ENCODE peak calls at places on chromosome 19, in seven cellular contexts. O is WERI-Rb-1; M is upper lobe of right lung; E is naive thymus-derived CD4-positive, alpha-beta T cell; C is mucosa of descending colon; Z is ovary; I is CD4-positive, alpha-beta T cell. L is an unnamed sample. For H3K9me3, the result is how much of the 10 kb centered on the place peaks cover.

GRCh38 chr19:14632286-14632685 is 42.4 kb downstream of the ADGRE3 start:
- DNase-seq in O (no peak), M (no peak), E (peak), C (peak), Z (no peak), I (no peak), L (no peak)

GRCh38 chr19:21022996-21023395 is 2.5 kb downstream of the ZNF430 start:
- DNase-seq in O (no peak), M (no peak), E (no peak), C (no peak), Z (no peak), I (no peak), L (no peak)

GRCh38 chr19:29879655-29879974 is 62.4 kb upstream of the URI1 start:
- DNase-seq in O (no peak), M (no peak), E (no peak), C (no peak), Z (no peak), I (no peak), L (no peak)

GRCh38 chr19:8306235-8307054 is 1.7 kb downstream of the CD320 start:
- DNase-seq in O (peak), M (peak), E (no peak), C (peak), Z (peak), I (no peak), L (no peak)

GRCh38 chr19:39515551-39516191 is 732 bp downstream of the SELENOV start:
- DNase-seq in O (no peak), M (no peak), E (peak), C (no peak), Z (no peak), I (no peak), L (no peak)

GRCh38 chr19:3604987-3605343 is 1.7 kb downstream of the TBXA2R start:
- DNase-seq in O (no peak), M (no peak), E (peak), C (no peak), Z (no peak), I (peak), L (no peak)

GRCh38 chr19:4609878-4610511 is 29.3 kb upstream of the TNFAIP8L1 start:
- DNase-seq in O (peak), M (no peak), E (no peak), C (no peak), Z (no peak), I (no peak), L (no peak)

GRCh38 chr19:29942404-29943261 is 594 bp downstream of the URI1 start:
- DNase-seq in O (peak), M (peak), E (peak), C (peak), Z (peak), I (peak), L (peak)

GRCh38 chr19:55486971-55487883 is 1.0 kb upstream of the SSC5D start:
- DNase-seq in O (no peak), M (no peak), E (no peak), C (peak), Z (peak), I (no peak), L (no peak)

GRCh38 chr19:45931055-45931454 is 16.5 kb upstream of the NANOS2 start:
- DNase-seq in O (no peak), M (no peak), E (no peak), C (no peak), Z (no peak), I (no peak), L (no peak)

DNA sequence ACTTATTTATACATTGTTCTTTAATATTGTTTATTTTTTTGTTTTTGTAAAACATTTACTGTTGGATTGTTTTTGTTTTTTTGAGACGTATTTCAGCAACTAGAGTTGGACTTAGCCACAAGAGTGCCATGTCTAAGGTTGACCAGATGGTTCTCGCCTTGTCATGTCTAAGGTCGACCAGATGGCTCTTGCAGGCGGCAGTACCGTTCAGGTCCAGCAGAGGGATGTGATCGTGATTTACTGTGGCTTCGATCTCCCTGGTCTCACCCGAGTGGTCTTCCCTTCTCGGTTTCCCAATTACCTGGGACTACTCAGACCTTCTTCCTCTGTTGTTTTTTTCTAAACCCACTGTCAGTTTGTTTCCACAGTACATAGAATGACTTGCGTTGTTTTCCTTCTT is 1438.6 kb downstream of the UQCRFS1 start:
- DNase-seq in O (peak), M (no peak), E (no peak), C (no peak), Z (no peak), I (no peak), L (no peak)
- H3K9me3 ChIP-seq in O (under half), M (under half), E (under half), C (half or more), Z (under half), I (half or more), L (under half)

GRCh38 chr19:38336638-38337359 is 1.2 kb downstream of the CATSPERG start:
- DNase-seq in O (peak), M (peak), E (peak), C (peak), Z (peak), I (peak), L (peak)
- H3K9me3 ChIP-seq in O (under half), M (under half), E (under half), C (under half), Z (under half), I (under half), L (under half)

GRCh38 chr19:50717891-50718254 is 1.7 kb downstream of the SHANK1 start:
- DNase-seq in O (no peak), M (no peak), E (no peak), C (no peak), Z (no peak), I (no peak), L (no peak)
- H3K9me3 ChIP-seq in O (under half), M (under half), E (under half), C (under half), Z (under half), I (under half), L (under half)

GRCh38 chr19:43584484-43584883 is 8.9 kb downstream of the PINLYP start:
- DNase-seq in O (no peak), M (no peak), E (no peak), C (no peak), Z (no peak), I (no peak), L (no peak)

GRCh38 chr19:43582495-43582894 is 6.9 kb downstream of the PINLYP start:
- DNase-seq in O (no peak), M (no peak), E (no peak), C (no peak), Z (no peak), I (no peak), L (no peak)

GRCh38 chr19:43589277-43589676 is 6.7 kb downstream of the IRGQ start:
- DNase-seq in O (no peak), M (no peak), E (no peak), C (no peak), Z (no peak), I (no peak), L (no peak)

GRCh38 chr19:43589680-43590079 is 6.3 kb downstream of the IRGQ start:
- DNase-seq in O (no peak), M (no peak), E (no peak), C (no peak), Z (no peak), I (no peak), L (no peak)

GRCh38 chr19:43586346-43586745 is 9.6 kb downstream of the IRGQ start:
- DNase-seq in O (no peak), M (no peak), E (no peak), C (no peak), Z (no peak), I (no peak), L (no peak)
- H3K9me3 ChIP-seq in O (under half), M (under half), E (under half), C (under half), Z (under half), I (under half), L (under half)

GRCh38 chr19:58009301-58009665 is 6.7 kb upstream of the ZNF606 start:
- DNase-seq in O (no peak), M (no peak), E (no peak), C (no peak), Z (no peak), I (no peak), L (no peak)
- H3K9me3 ChIP-seq in O (under half), M (half or more), E (under half), C (under half), Z (under half), I (half or more), L (under half)

GRCh38 chr19:24159707-24160106 is 72.7 kb downstream of the ZNF254 start:
- DNase-seq in O (peak), M (no peak), E (no peak), C (peak), Z (no peak), I (no peak), L (no peak)
- H3K9me3 ChIP-seq in O (under half), M (under half), E (under half), C (half or more), Z (under half), I (half or more), L (under half)

GRCh38 chr19:19821366-19822147 is at the start of gene ZNF506:
- DNase-seq in O (peak), M (peak), E (peak), C (peak), Z (peak), I (peak), L (peak)

GRCh38 chr19:19823916-19824315 is 2.4 kb upstream of the ZNF506 start:
- DNase-seq in O (no peak), M (no peak), E (no peak), C (no peak), Z (no peak), I (no peak), L (no peak)

GRCh38 chr19:19822148-19822429 is 539 bp upstream of the ZNF506 start:
- DNase-seq in O (peak), M (no peak), E (no peak), C (peak), Z (peak), I (no peak), L (no peak)

GRCh38 chr19:19826875-19827274 is 5.3 kb upstream of the ZNF506 start:
- DNase-seq in O (no peak), M (no peak), E (no peak), C (no peak), Z (no peak), I (no peak), L (no peak)
- H3K9me3 ChIP-seq in O (under half), M (under half), E (under half), C (half or more), Z (under half), I (under half), L (under half)

GRCh38 chr19:34960103-34960805 is 3.8 kb downstream of the ZNF792 start:
- DNase-seq in O (no peak), M (no peak), E (no peak), C (no peak), Z (no peak), I (no peak), L (no peak)

GRCh38 chr19:34957830-34958751 is 5.9 kb downstream of the ZNF792 start:
- DNase-seq in O (no peak), M (no peak), E (peak), C (no peak), Z (no peak), I (no peak), L (no peak)

GRCh38 chr19:34961775-34962174 is 2.3 kb downstream of the ZNF792 start:
- DNase-seq in O (no peak), M (no peak), E (no peak), C (no peak), Z (no peak), I (no peak), L (no peak)

GRCh38 chr19:34960940-34961679 is 2.9 kb downstream of the ZNF792 start:
- DNase-seq in O (no peak), M (no peak), E (no peak), C (no peak), Z (no peak), I (no peak), L (no peak)

GRCh38 chr19:34959021-34959420 is 5.0 kb downstream of the ZNF792 start:
- DNase-seq in O (no peak), M (no peak), E (no peak), C (no peak), Z (no peak), I (no peak), L (no peak)
- H3K9me3 ChIP-seq in O (under half), M (half or more), E (half or more), C (half or more), Z (under half), I (half or more), L (half or more)

GRCh38 chr19:289651-290538 is 1.3 kb downstream of the PLPP2 start:
- DNase-seq in O (no peak), M (peak), E (peak), C (peak), Z (no peak), I (no peak), L (no peak)
- H3K9me3 ChIP-seq in O (under half), M (under half), E (under half), C (under half), Z (under half), I (under half), L (under half)

GRCh38 chr19:28867978-28868377 is 345.0 kb downstream of the UQCRFS1 start:
- DNase-seq in O (no peak), M (no peak), E (no peak), C (no peak), Z (no peak), I (no peak), L (no peak)
- H3K9me3 ChIP-seq in O (under half), M (under half), E (under half), C (under half), Z (under half), I (under half), L (under half)

L was measured in T-helper 17 cell.